ENCODE peak calls at places on chromosomes 12 and 14, in six cellular contexts. One of them, this sample, is unnamed.

GRCh38 chr14:106556665-106557289 is 1030.4 kb downstream of the TMEM121 start:
- DNase-seq in HCT116: no peak
- DNase-seq in fibroblast of lung: no peak
- DNase-seq in lung: peak
- DNase-seq in MM.1S: peak
- DNase-seq in Panc1: peak
- DNase-seq in this sample: no peak

GRCh38 chr12:93667672-93668071 is 9.5 kb upstream of the CRADD start:
- DNase-seq in HCT116: no peak
- DNase-seq in fibroblast of lung: peak
- DNase-seq in lung: no peak
- DNase-seq in MM.1S: no peak
- DNase-seq in Panc1: no peak
- DNase-seq in this sample: peak

GRCh38 chr12:15808250-15808971 is 19.2 kb upstream of the EPS8 start:
- DNase-seq in HCT116: no peak
- DNase-seq in fibroblast of lung: peak
- DNase-seq in lung: no peak
- DNase-seq in MM.1S: no peak
- DNase-seq in Panc1: no peak
- DNase-seq in this sample: peak

GRCh38 chr12:9124346-9125031 is 8.8 kb upstream of the A2M start:
- DNase-seq in HCT116: no peak
- DNase-seq in fibroblast of lung: no peak
- DNase-seq in lung: no peak
- DNase-seq in MM.1S: no peak
- DNase-seq in Panc1: no peak
- DNase-seq in this sample: no peak

GRCh38 chr12:76083761-76084276 is 666 bp downstream of the NAP1L1 start:
- DNase-seq in HCT116: no peak
- DNase-seq in fibroblast of lung: peak
- DNase-seq in lung: peak
- DNase-seq in MM.1S: peak
- DNase-seq in Panc1: no peak
- DNase-seq in this sample: peak

GRCh38 chr12:52350021-52350620 is 17.2 kb downstream of the KRT85 start:
- DNase-seq in HCT116: no peak
- DNase-seq in fibroblast of lung: no peak
- DNase-seq in lung: no peak
- DNase-seq in MM.1S: no peak
- DNase-seq in Panc1: no peak
- DNase-seq in this sample: no peak

GRCh38 chr14:63578300-63578699 is 35.1 kb upstream of the PPP2R5E start:
- DNase-seq in HCT116: no peak
- DNase-seq in fibroblast of lung: peak
- DNase-seq in lung: no peak
- DNase-seq in MM.1S: no peak
- DNase-seq in Panc1: no peak
- DNase-seq in this sample: no peak

GRCh38 chr12:90055071-90055470 is 346.4 kb upstream of the ATP2B1 start:
- DNase-seq in HCT116: no peak
- DNase-seq in fibroblast of lung: no peak
- DNase-seq in lung: no peak
- DNase-seq in MM.1S: no peak
- DNase-seq in Panc1: no peak
- DNase-seq in this sample: no peak

GRCh38 chr14:54737132-54737711 is 165.4 kb downstream of the GCH1 start:
- DNase-seq in HCT116: no peak
- DNase-seq in fibroblast of lung: peak
- DNase-seq in lung: no peak
- DNase-seq in MM.1S: no peak
- DNase-seq in Panc1: no peak
- DNase-seq in this sample: peak

GRCh38 chr12:93989913-93990312 is 158.5 kb upstream of the PLXNC1 start:
- DNase-seq in HCT116: no peak
- DNase-seq in fibroblast of lung: no peak
- DNase-seq in lung: no peak
- DNase-seq in MM.1S: no peak
- DNase-seq in Panc1: no peak
- DNase-seq in this sample: no peak

GRCh38 chr12:54044425-54045093 is 9.1 kb upstream of the HOXC4 start:
- DNase-seq in HCT116: no peak
- DNase-seq in fibroblast of lung: no peak
- DNase-seq in lung: no peak
- DNase-seq in MM.1S: no peak
- DNase-seq in Panc1: no peak
- DNase-seq in this sample: no peak

GRCh38 chr12:54045868-54046529 is 7.6 kb upstream of the HOXC4 start:
- DNase-seq in HCT116: no peak
- DNase-seq in fibroblast of lung: no peak
- DNase-seq in lung: no peak
- DNase-seq in MM.1S: no peak
- DNase-seq in Panc1: no peak
- DNase-seq in this sample: no peak

GRCh38 chr12:54040648-54041047 is 7.8 kb downstream of the HOXC5 start:
- DNase-seq in HCT116: no peak
- DNase-seq in fibroblast of lung: no peak
- DNase-seq in lung: no peak
- DNase-seq in MM.1S: no peak
- DNase-seq in Panc1: no peak
- DNase-seq in this sample: no peak

GRCh38 chr12:54041097-54041690 is 8.3 kb downstream of the HOXC5 start:
- DNase-seq in HCT116: no peak
- DNase-seq in fibroblast of lung: no peak
- DNase-seq in lung: no peak
- DNase-seq in MM.1S: no peak
- DNase-seq in Panc1: no peak
- DNase-seq in this sample: no peak

GRCh38 chr12:54042970-54043744 is 10.3 kb downstream of the HOXC5 start:
- DNase-seq in HCT116: no peak
- DNase-seq in fibroblast of lung: no peak
- DNase-seq in lung: no peak
- DNase-seq in MM.1S: no peak
- DNase-seq in Panc1: no peak
- DNase-seq in this sample: no peak
- H3K4me3 ChIP-seq in HCT116: no peak
- H3K4me3 ChIP-seq in fibroblast of lung: no peak
- H3K4me3 ChIP-seq in lung: no peak
- H3K4me3 ChIP-seq in MM.1S: no peak
- H3K4me3 ChIP-seq in Panc1: no peak
- H3K4me3 ChIP-seq in this sample: no peak

DNA sequence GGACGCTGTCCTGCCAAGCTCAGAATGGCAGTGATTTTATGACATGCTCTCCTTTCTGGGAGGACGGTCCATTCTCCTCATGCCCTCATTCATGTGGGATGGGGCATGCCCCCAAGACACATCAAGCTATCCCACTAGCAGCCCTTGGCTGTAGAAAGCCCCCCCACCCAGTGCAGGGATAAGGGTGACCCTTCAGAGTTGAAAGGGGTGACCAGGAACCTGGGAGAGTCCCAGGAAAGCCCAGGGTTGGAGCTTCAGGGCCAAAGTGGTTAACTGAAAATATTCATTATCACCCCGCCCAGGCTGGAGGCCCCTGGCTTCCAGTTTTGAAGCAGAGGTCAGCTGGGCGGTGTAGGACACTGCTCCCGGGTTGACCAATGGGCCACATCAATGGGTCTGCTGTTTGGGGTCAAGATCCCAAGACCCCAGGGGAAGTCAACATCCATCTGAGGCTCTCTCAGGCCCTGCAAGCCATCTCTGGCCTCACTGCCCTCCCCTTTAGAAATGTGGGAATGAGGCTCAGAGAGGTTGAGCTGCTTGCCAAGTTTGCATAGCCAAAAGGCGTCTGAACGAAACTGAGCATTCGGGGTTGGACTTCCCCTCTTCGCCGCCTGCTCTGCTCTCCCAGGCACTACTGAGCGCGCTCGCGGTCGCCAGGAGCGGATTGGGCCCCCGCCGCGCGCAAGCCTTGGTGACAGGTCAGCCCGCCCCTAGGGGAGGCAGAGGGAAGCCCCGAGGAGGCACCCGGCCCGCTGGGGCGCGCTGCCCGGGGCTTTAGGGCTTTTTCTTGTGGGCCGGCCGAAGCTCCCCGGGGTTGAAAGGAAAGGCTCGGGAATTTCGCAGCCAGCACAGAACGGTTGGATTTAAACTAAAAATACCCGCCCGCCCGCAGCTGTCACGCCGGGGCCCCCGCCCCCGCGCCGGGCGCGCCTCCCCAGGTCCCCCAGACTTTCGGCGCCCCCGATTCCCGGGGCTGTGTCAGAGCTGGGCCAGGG is 630 bp downstream of the SYNE3 start:
- DNase-seq in HCT116: no peak
- DNase-seq in fibroblast of lung: peak
- DNase-seq in lung: no peak
- DNase-seq in MM.1S: peak
- DNase-seq in Panc1: no peak
- DNase-seq in this sample: peak
- TF ChIP-seq CTCF in HCT116: peak
- TF ChIP-seq CTCF in fibroblast of lung: peak
- TF ChIP-seq CTCF in lung: peak
- TF ChIP-seq CTCF in MM.1S: peak
- TF ChIP-seq CTCF in Panc1: no peak
- TF ChIP-seq CTCF in this sample: peak

GRCh38 chr12:530308-530707 is 70.6 kb downstream of the B4GALNT3 start:
- DNase-seq in HCT116: no peak
- DNase-seq in fibroblast of lung: peak
- DNase-seq in lung: no peak
- DNase-seq in MM.1S: no peak
- DNase-seq in Panc1: no peak
- DNase-seq in this sample: no peak

GRCh38 chr12:530871-531270 is 71.1 kb downstream of the B4GALNT3 start:
- DNase-seq in HCT116: no peak
- DNase-seq in fibroblast of lung: no peak
- DNase-seq in lung: no peak
- DNase-seq in MM.1S: no peak
- DNase-seq in Panc1: no peak
- DNase-seq in this sample: no peak

GRCh38 chr12:527241-527640 is 67.5 kb downstream of the B4GALNT3 start:
- DNase-seq in HCT116: no peak
- DNase-seq in fibroblast of lung: no peak
- DNase-seq in lung: no peak
- DNase-seq in MM.1S: peak
- DNase-seq in Panc1: no peak
- DNase-seq in this sample: no peak

GRCh38 chr12:526089-526488 is 66.3 kb downstream of the B4GALNT3 start:
- DNase-seq in HCT116: no peak
- DNase-seq in fibroblast of lung: no peak
- DNase-seq in lung: no peak
- DNase-seq in MM.1S: no peak
- DNase-seq in Panc1: no peak
- DNase-seq in this sample: no peak

DNA sequence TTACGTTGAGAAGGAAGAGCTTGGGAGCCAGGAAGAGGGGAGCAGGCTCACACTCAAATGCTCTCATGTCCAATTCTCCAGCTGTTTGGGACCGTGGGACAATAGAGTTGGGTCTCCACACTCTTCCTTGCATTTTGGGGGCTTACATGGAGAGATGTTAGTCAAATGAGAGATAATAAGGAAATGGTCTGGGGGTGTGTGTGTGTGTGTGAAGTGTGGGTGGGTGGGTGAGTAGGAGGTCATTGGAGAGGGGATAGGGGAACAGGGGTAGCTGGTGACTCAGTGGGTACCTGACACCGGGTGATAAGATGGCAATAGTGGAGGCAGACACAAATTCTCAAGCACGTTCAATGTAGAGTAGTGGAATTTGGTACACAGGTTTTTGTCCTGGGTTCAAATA is 68.0 kb downstream of the B4GALNT3 start:
- DNase-seq in HCT116: no peak
- DNase-seq in fibroblast of lung: no peak
- DNase-seq in lung: no peak
- DNase-seq in MM.1S: no peak
- DNase-seq in Panc1: no peak
- DNase-seq in this sample: no peak
- H3K4me3 ChIP-seq in HCT116: no peak
- H3K4me3 ChIP-seq in fibroblast of lung: no peak
- H3K4me3 ChIP-seq in lung: no peak
- H3K4me3 ChIP-seq in MM.1S: no peak
- H3K4me3 ChIP-seq in Panc1: no peak
- H3K4me3 ChIP-seq in this sample: no peak

GRCh38 chr12:51348116-51348515 is 1.6 kb upstream of the CELA1 start:
- DNase-seq in HCT116: no peak
- DNase-seq in fibroblast of lung: no peak
- DNase-seq in lung: no peak
- DNase-seq in MM.1S: no peak
- DNase-seq in Panc1: no peak
- DNase-seq in this sample: no peak

GRCh38 chr12:51345681-51346080 is 798 bp downstream of the CELA1 start:
- DNase-seq in HCT116: no peak
- DNase-seq in fibroblast of lung: peak
- DNase-seq in lung: no peak
- DNase-seq in MM.1S: no peak
- DNase-seq in Panc1: no peak
- DNase-seq in this sample: peak

GRCh38 chr12:51346581-51346980 is at the start of gene CELA1:
- DNase-seq in HCT116: no peak
- DNase-seq in fibroblast of lung: no peak
- DNase-seq in lung: no peak
- DNase-seq in MM.1S: no peak
- DNase-seq in Panc1: no peak
- DNase-seq in this sample: peak

GRCh38 chr12:51351913-51352532 is 5.5 kb upstream of the CELA1 start:
- DNase-seq in HCT116: peak
- DNase-seq in fibroblast of lung: peak
- DNase-seq in lung: peak
- DNase-seq in MM.1S: no peak
- DNase-seq in Panc1: no peak
- DNase-seq in this sample: peak

GRCh38 chr12:51349026-51349425 is 2.5 kb upstream of the CELA1 start:
- DNase-seq in HCT116: no peak
- DNase-seq in fibroblast of lung: peak
- DNase-seq in lung: no peak
- DNase-seq in MM.1S: no peak
- DNase-seq in Panc1: no peak
- DNase-seq in this sample: peak
- TF ChIP-seq CTCF in HCT116: no peak
- TF ChIP-seq CTCF in fibroblast of lung: no peak
- TF ChIP-seq CTCF in lung: no peak
- TF ChIP-seq CTCF in MM.1S: no peak
- TF ChIP-seq CTCF in Panc1: no peak
- TF ChIP-seq CTCF in this sample: no peak

GRCh38 chr14:96626916-96627315 is 124.7 kb downstream of the PAPOLA start:
- DNase-seq in HCT116: no peak
- DNase-seq in fibroblast of lung: no peak
- DNase-seq in lung: no peak
- DNase-seq in MM.1S: no peak
- DNase-seq in Panc1: no peak
- DNase-seq in this sample: no peak

GRCh38 chr14:96627811-96628775 is 125.9 kb downstream of the PAPOLA start:
- DNase-seq in HCT116: no peak
- DNase-seq in fibroblast of lung: no peak
- DNase-seq in lung: no peak
- DNase-seq in MM.1S: no peak
- DNase-seq in Panc1: no peak
- DNase-seq in this sample: no peak

GRCh38 chr14:96629082-96629481 is 126.9 kb downstream of the PAPOLA start:
- DNase-seq in HCT116: no peak
- DNase-seq in fibroblast of lung: no peak
- DNase-seq in lung: no peak
- DNase-seq in MM.1S: no peak
- DNase-seq in Panc1: no peak
- DNase-seq in this sample: no peak

GRCh38 chr14:96626121-96626768 is 124.1 kb downstream of the PAPOLA start:
- DNase-seq in HCT116: no peak
- DNase-seq in fibroblast of lung: no peak
- DNase-seq in lung: no peak
- DNase-seq in MM.1S: no peak
- DNase-seq in Panc1: no peak
- DNase-seq in this sample: no peak

GRCh38 chr14:96627386-96627785 is 125.2 kb downstream of the PAPOLA start:
- DNase-seq in HCT116: no peak
- DNase-seq in fibroblast of lung: no peak
- DNase-seq in lung: no peak
- DNase-seq in MM.1S: no peak
- DNase-seq in Panc1: no peak
- DNase-seq in this sample: no peak
- H3K4me3 ChIP-seq in HCT116: no peak
- H3K4me3 ChIP-seq in fibroblast of lung: no peak
- H3K4me3 ChIP-seq in lung: no peak
- H3K4me3 ChIP-seq in MM.1S: no peak
- H3K4me3 ChIP-seq in Panc1: no peak
- H3K4me3 ChIP-seq in this sample: no peak